ENCODE peak calls at places on chromosome 9, in eight cellular contexts. Z is germinal center; S is HuH-7.5; M is NB4; T is activated CD4-positive, alpha-beta T cell treated with anti-CD3 and anti-CD28 coated beads, Interleukin-2, amount 10 ng/mL, durations not matched to agents 7 days and 5 days; J is mammary epithelial cell; W is A549; P is T-cell. F is an unnamed sample.

GRCh38 chr9:112844771-112845542 is 45.7 kb downstream of the SLC46A2 start:
- DNase-seq in J (peak; percentile 54), S (peak; percentile 69), T (peak; percentile 72), Z (peak; percentile 85), M (peak; percentile 77), W (peak; percentile 70), P (peak; percentile 57), F (peak; percentile 2)

GRCh38 chr9:113446323-113446740 is 17.2 kb upstream of the RGS3 start:
- DNase-seq in J (peak; percentile 24), S (peak; percentile 63), P (no peak), M (peak; percentile 57), T (no peak), Z (peak; percentile 47), W (peak; percentile 52), F (peak; percentile 40)

GRCh38 chr9:16960084-16960483 is 89.6 kb upstream of the BNC2 start:
- DNase-seq in Z (no peak), S (no peak), T (no peak), J (peak; percentile 29), W (peak; percentile 17), P (no peak), M (peak; percentile 28), F (no peak)

GRCh38 chr9:12859704-12860251 is 85.0 kb downstream of the LURAP1L start:
- DNase-seq in Z (no peak), P (no peak), W (peak; percentile 83), M (no peak), T (no peak), S (no peak), J (peak; percentile 96), F (no peak)

GRCh38 chr9:83154087-83154736 is 91.3 kb upstream of the RASEF start:
- DNase-seq in T (no peak), J (peak; percentile 90), Z (no peak), S (no peak), M (no peak), P (no peak), W (no peak), F (no peak)

GRCh38 chr9:136761545-136761981 is 2.8 kb downstream of the LCN15 start:
- DNase-seq in T (no peak), M (no peak), P (no peak), J (no peak), W (no peak), S (no peak), Z (no peak), F (no peak)

GRCh38 chr9:37906312-37907239 is 2.6 kb upstream of the SLC25A51 start:
- DNase-seq in S (no peak), Z (no peak), T (no peak), P (no peak), W (no peak), M (no peak), J (no peak), F (no peak)

GRCh38 chr9:89714316-89714715 is 109.5 kb downstream of the GADD45G start:
- DNase-seq in J (peak; percentile 41), M (no peak), T (no peak), S (no peak), Z (no peak), P (no peak), W (no peak), F (no peak)

GRCh38 chr9:76729116-76729515 is 35.1 kb upstream of the PCA3 start:
- DNase-seq in M (no peak), P (no peak), T (no peak), W (no peak), J (no peak), Z (no peak), S (no peak), F (no peak)

GRCh38 chr9:36825179-36825578 is 208.9 kb downstream of the PAX5 start:
- DNase-seq in W (no peak), M (no peak), S (no peak), Z (no peak), P (no peak), J (no peak), T (no peak), F (no peak)

F was measured in NCI-H1694 treated with DMSO at 0.1 percent for 48 hours.